ENCODE peak calls at places on chromosome 22, in four cellular contexts. F, X, P and T are unnamed samples.
A peak's percentile ranks its signal among the peaks of the same experiment; 100 is the strongest.

GRCh38 chr22:31680764-31681624 is 19.0 kb upstream of the PISD start:
- DNase-seq in F (peak; percentile 53), X (no peak), P (no peak), T (peak; percentile 54)

GRCh38 chr22:27613099-27614089 is 188.2 kb downstream of the MN1 start:
- DNase-seq in F (no peak), P (no peak), X (no peak), T (no peak)

GRCh38 chr22:46520880-46521279 is 16.5 kb downstream of the CELSR1 start:
- DNase-seq in P (no peak), X (no peak), F (no peak), T (no peak)

GRCh38 chr22:48404004-48404403 is 1423.7 kb downstream of the BRD1 start:
- DNase-seq in F (no peak), X (no peak), P (no peak), T (no peak)

GRCh38 chr22:37273126-37273845 is 9.0 kb upstream of the CYTH4 start:
- DNase-seq in F (no peak), X (no peak), P (no peak), T (no peak)

GRCh38 chr22:22010358-22010757 is 27.8 kb upstream of the TOP3B start:
- DNase-seq in X (no peak), P (no peak), F (no peak), T (no peak)

GRCh38 chr22:21961886-21962654 is 9.4 kb upstream of the PPM1F start:
- DNase-seq in F (no peak), X (no peak), P (no peak), T (no peak)

GRCh38 chr22:22710719-22711531 is 66.5 kb downstream of the GGTLC2 start:
- DNase-seq in X (no peak), P (no peak), F (no peak), T (no peak)

GRCh38 chr22:46542011-46542985 is 4.9 kb upstream of the CELSR1 start:
- DNase-seq in X (no peak), P (no peak), F (peak; percentile 32), T (no peak)

GRCh38 chr22:32674925-32675825 is 126.3 kb upstream of the TIMP3 start:
- DNase-seq in X (no peak), P (no peak), F (no peak), T (no peak)

GRCh38 chr22:49372111-49372529 is 455.6 kb downstream of the BRD1 start:
- DNase-seq in X (no peak), P (no peak), F (no peak), T (no peak)

GRCh38 chr22:17009640-17010291 is 1.7 kb upstream of the GAB4 start:
- DNase-seq in F (no peak), P (no peak), X (no peak), T (no peak)

GRCh38 chr22:32533265-32534068 is 58.9 kb downstream of the FBXO7 start:
- DNase-seq in P (no peak), X (no peak), F (no peak), T (no peak)

GRCh38 chr22:45831394-45831793 is 145.6 kb downstream of the WNT7B start:
- DNase-seq in F (no peak), P (no peak), X (no peak), T (no peak)

GRCh38 chr22:48749555-48750227 is 1078.0 kb downstream of the BRD1 start:
- DNase-seq in F (no peak), X (no peak), P (no peak), T (no peak)

GRCh38 chr22:35150163-35151107 is 84.5 kb downstream of the ISX start:
- DNase-seq in X (no peak), F (peak; percentile 3), P (no peak), T (no peak)

GRCh38 chr22:49363526-49364230 is 464.0 kb downstream of the BRD1 start:
- DNase-seq in X (no peak), F (no peak), P (no peak), T (no peak)

GRCh38 chr22:37775785-37776638 is 31.7 kb upstream of the GCAT start:
- DNase-seq in P (no peak), X (no peak), F (peak; percentile 21), T (peak; percentile 62)

GRCh38 chr22:22748297-22748743 is 103.9 kb downstream of the GGTLC2 start:
- DNase-seq in X (no peak), P (peak; percentile 7), F (peak; percentile 34), T (peak; percentile 18)

GRCh38 chr22:48950151-48950915 is 877.3 kb downstream of the BRD1 start:
- DNase-seq in F (no peak), P (no peak), X (no peak), T (no peak)

GRCh38 chr22:46055176-46055850 is 78.4 kb upstream of the WNT7B start:
- DNase-seq in F (no peak), X (no peak), P (no peak), T (no peak)

GRCh38 chr22:39292561-39293074 is 26.8 kb downstream of the RPL3 start:
- DNase-seq in F (peak; percentile 80), P (peak; percentile 88), X (peak; percentile 57), T (peak; percentile 56)

GRCh38 chr22:38870791-38871359 is 1.1 kb downstream of the CBX6 start:
- DNase-seq in F (no peak), P (no peak), X (no peak), T (no peak)

GRCh38 chr22:23565288-23565941 is 14.7 kb downstream of the IGLL1 start:
- DNase-seq in X (no peak), F (no peak), P (no peak), T (no peak)